ENCODE peak calls at places on chromosome 13, in five cellular contexts. V, Z, I, R and U are unnamed samples.

GRCh38 chr13:20294497-20294896 is 62.4 kb upstream of the GJB6 start:
- DNase-seq in V (no peak), Z (peak; percentile 5), I (no peak), R (no peak), U (no peak)

GRCh38 chr13:57582032-57582431 is 49.5 kb upstream of the PCDH17 start:
- DNase-seq in V (no peak), Z (peak; percentile 14), I (no peak), R (no peak), U (no peak)

GRCh38 chr13:20125129-20125782 is 35.6 kb downstream of the GJA3 start:
- DNase-seq in V (peak; percentile 79), Z (no peak), I (no peak), R (no peak), U (no peak)

GRCh38 chr13:93270769-93271753 is 44.5 kb downstream of the GPC6 start:
- DNase-seq in V (no peak), Z (peak; percentile 67), I (no peak), R (no peak), U (no peak)

GRCh38 chr13:52862358-52863206 is 14.1 kb upstream of the PCDH8 start:
- DNase-seq in V (no peak), Z (peak; percentile 34), I (peak; percentile 56), R (no peak), U (peak; percentile 43)

GRCh38 chr13:99988469-99989375 is 7.1 kb downstream of the ZIC2 start:
- DNase-seq in V (no peak), Z (peak; percentile 77), I (no peak), R (no peak), U (no peak)

GRCh38 chr13:111005808-111006494 is 91.1 kb upstream of the ANKRD10 start:
- DNase-seq in V (peak; percentile 31), Z (no peak), I (no peak), R (no peak), U (no peak)

GRCh38 chr13:38686635-38687245 is at the start of gene FREM2:
- DNase-seq in V (peak; percentile 59), Z (peak; percentile 97), I (no peak), R (no peak), U (no peak)

GRCh38 chr13:54183728-54184127 is 1155.1 kb downstream of the OLFM4 start:
- DNase-seq in V (no peak), Z (no peak), I (no peak), R (no peak), U (no peak)

GRCh38 chr13:106033634-106034033 is 501.8 kb downstream of the EFNB2 start:
- DNase-seq in V (peak; percentile 63), Z (peak; percentile 4), I (no peak), R (no peak), U (no peak)

GRCh38 chr13:50730496-50731171 is 112.9 kb downstream of the DLEU7 start:
- DNase-seq in V (peak; percentile 54), Z (no peak), I (no peak), R (no peak), U (no peak)

GRCh38 chr13:72523049-72523448 is 204.4 kb downstream of the MZT1 start:
- DNase-seq in V (no peak), Z (no peak), I (no peak), R (no peak), U (no peak)

GRCh38 chr13:28631792-28632191 is 27.1 kb upstream of the POMP start:
- DNase-seq in V (no peak), Z (no peak), I (no peak), R (no peak), U (no peak)